ENCODE peak calls at places on chromosomes 2 and 18, in nine cellular contexts. Q, V, N, B, Y, K, C, F and T are unnamed samples.

GRCh38 chr18:57951999-57952774 is 91.8 kb upstream of the NEDD4L start:
- DNase-seq in Q (no peak), V (peak), N (no peak), B (no peak), Y (no peak), K (no peak), C (no peak), F (no peak), T (no peak)

GRCh38 chr18:79873449-79874110 is 75.8 kb downstream of the KCNG2 start:
- DNase-seq in Q (no peak), V (no peak), N (no peak), B (no peak), Y (no peak), K (no peak), C (no peak), F (no peak), T (no peak)

GRCh38 chr2:214019229-214019972 is 391.5 kb upstream of the VWC2L start:
- DNase-seq in Q (no peak), V (no peak), N (peak), B (peak), Y (peak), K (peak), C (peak), F (no peak), T (no peak)

GRCh38 chr2:43175187-43175490 is 51.3 kb downstream of the ZFP36L2 start:
- DNase-seq in Q (no peak), V (no peak), N (no peak), B (no peak), Y (no peak), K (no peak), C (no peak), F (no peak), T (no peak)

GRCh38 chr2:54483426-54483825 is 27.3 kb downstream of the SPTBN1 start:
- DNase-seq in Q (no peak), V (no peak), N (no peak), B (no peak), Y (peak), K (peak), C (no peak), F (no peak), T (no peak)

GRCh38 chr2:96875498-96876035 is 5.7 kb upstream of the SEMA4C start:
- DNase-seq in Q (no peak), V (no peak), N (no peak), B (no peak), Y (no peak), K (no peak), C (no peak), F (no peak), T (no peak)

GRCh38 chr2:100139114-100139513 is 3.3 kb downstream of the AFF3 start:
- DNase-seq in Q (no peak), V (no peak), N (no peak), B (no peak), Y (no peak), K (no peak), C (no peak), F (no peak), T (no peak)

GRCh38 chr2:172380436-172381274 is 46.7 kb upstream of the ITGA6 start:
- DNase-seq in Q (no peak), V (no peak), N (no peak), B (no peak), Y (no peak), K (no peak), C (no peak), F (no peak), T (no peak)

GRCh38 chr18:24019641-24020331 is 5.2 kb downstream of the TTC39C start:
- DNase-seq in Q (no peak), V (no peak), N (no peak), B (no peak), Y (no peak), K (no peak), C (no peak), F (no peak), T (no peak)

GRCh38 chr2:133579295-133579694 is 11.0 kb upstream of the NCKAP5 start:
- DNase-seq in Q (no peak), V (no peak), N (peak), B (peak), Y (no peak), K (no peak), C (no peak), F (no peak), T (no peak)

GRCh38 chr2:73933194-73933593 is 6.5 kb downstream of the DGUOK start:
- DNase-seq in Q (no peak), V (peak), N (no peak), B (no peak), Y (no peak), K (no peak), C (no peak), F (no peak), T (no peak)

GRCh38 chr2:113979172-113980128 is 89.6 kb downstream of the ACTR3 start:
- DNase-seq in Q (no peak), V (no peak), N (no peak), B (no peak), Y (no peak), K (no peak), C (no peak), F (no peak), T (peak)

GRCh38 chr2:33441235-33441810 is 35.1 kb upstream of the RASGRP3 start:
- DNase-seq in Q (no peak), V (peak), N (peak), B (peak), Y (peak), K (peak), C (peak), F (no peak), T (no peak)

GRCh38 chr2:126687086-126687485 is 31.1 kb downstream of the GYPC start:
- DNase-seq in Q (no peak), V (no peak), N (no peak), B (no peak), Y (no peak), K (no peak), C (no peak), F (no peak), T (no peak)

GRCh38 chr2:140351692-140352091 is 1571.5 kb upstream of the NXPH2 start:
- DNase-seq in Q (no peak), V (no peak), N (no peak), B (no peak), Y (no peak), K (no peak), C (no peak), F (no peak), T (no peak)

GRCh38 chr2:67883316-67884080 is 179.3 kb downstream of the C1D start:
- DNase-seq in Q (no peak), V (no peak), N (no peak), B (no peak), Y (no peak), K (no peak), C (no peak), F (no peak), T (no peak)

GRCh38 chr2:197926673-197927072 is 122.3 kb downstream of the PLCL1 start:
- DNase-seq in Q (no peak), V (no peak), N (no peak), B (no peak), Y (no peak), K (no peak), C (no peak), F (no peak), T (no peak)

GRCh38 chr2:237427807-237428506 is 14.0 kb upstream of the COL6A3 start:
- DNase-seq in Q (no peak), V (no peak), N (no peak), B (no peak), Y (no peak), K (no peak), C (no peak), F (no peak), T (no peak)

GRCh38 chr2:10551496-10551895 is 103.4 kb upstream of the ODC1 start:
- DNase-seq in Q (no peak), V (no peak), N (no peak), B (no peak), Y (no peak), K (no peak), C (no peak), F (no peak), T (no peak)

GRCh38 chr2:97735161-97735561 is 21.8 kb downstream of the ZAP70 start:
- DNase-seq in Q (no peak), V (peak), N (no peak), B (no peak), Y (no peak), K (no peak), C (no peak), F (no peak), T (no peak)